ENCODE peak calls at places on chromosomes 1 and 21, in seven cellular contexts. Q is colonic mucosa; V is suprapubic skin; E is CD8-positive, alpha-beta T cell; P is OCI-LY7; K is keratinocyte; J is tibial nerve. D is an unnamed sample. For H3K36me3 and H3K9me3, the result is how much of the 10 kb centered on the place peaks cover.

GRCh38 chr1:25804244-25804963 is 4.4 kb downstream of the SELENON start:
- DNase-seq in Q (no peak), V (no peak), E (no peak), P (no peak), K (no peak), J (no peak), D (no peak)

GRCh38 chr1:244218220-244218619 is 167.1 kb downstream of the ZBTB18 start:
- DNase-seq in Q (no peak), V (no peak), E (no peak), P (no peak), K (no peak), J (no peak), D (no peak)

GRCh38 chr1:1068374-1069060 is 5.6 kb downstream of the RNF223 start:
- DNase-seq in Q (peak), V (no peak), E (peak), P (peak), K (no peak), J (no peak), D (no peak)

GRCh38 chr1:231850786-231851185 is 224.2 kb downstream of the DISC1 start:
- DNase-seq in Q (no peak), V (no peak), E (no peak), P (no peak), K (no peak), J (no peak), D (no peak)

GRCh38 chr1:72170246-72170645 is 112.1 kb downstream of the NEGR1 start:
- DNase-seq in Q (no peak), V (no peak), E (no peak), P (no peak), K (no peak), J (no peak), D (no peak)

GRCh38 chr1:1300352-1300739 is 7.4 kb downstream of the ACAP3 start:
- DNase-seq in Q (no peak), V (no peak), E (no peak), P (no peak), K (no peak), J (no peak), D (no peak)

GRCh38 chr1:236142358-236143103 is at the start of gene GPR137B:
- DNase-seq in Q (peak), V (no peak), E (peak), P (peak), K (no peak), J (peak), D (peak)

GRCh38 chr1:151961795-151962194 is 31.9 kb downstream of the S100A10 start:
- DNase-seq in Q (no peak), V (no peak), E (no peak), P (no peak), K (no peak), J (no peak), D (no peak)

GRCh38 chr21:36717901-36718465 is 19.1 kb downstream of the SIM2 start:
- DNase-seq in Q (no peak), V (no peak), E (no peak), P (no peak), K (no peak), J (no peak), D (no peak)

GRCh38 chr1:98523256-98523655 is 138.3 kb upstream of the SNX7 start:
- DNase-seq in Q (no peak), V (no peak), E (no peak), P (no peak), K (no peak), J (no peak), D (no peak)

GRCh38 chr1:62926681-62927252 is 142.8 kb downstream of the ATG4C start:
- DNase-seq in Q (no peak), V (no peak), E (no peak), P (no peak), K (no peak), J (no peak), D (no peak)

GRCh38 chr21:35284199-35284598 is 235.1 kb upstream of the RUNX1 start:
- DNase-seq in Q (no peak), V (no peak), E (no peak), P (no peak), K (no peak), J (no peak), D (no peak)

GRCh38 chr1:6969106-6969505 is 183.9 kb downstream of the CAMTA1 start:
- DNase-seq in Q (no peak), V (no peak), E (no peak), P (no peak), K (no peak), J (no peak), D (no peak)

GRCh38 chr1:33548721-33549120 is 76.3 kb downstream of the ZSCAN20 start:
- DNase-seq in Q (no peak), V (no peak), E (no peak), P (no peak), K (no peak), J (no peak), D (no peak)

GRCh38 chr1:43569175-43569574 is 38.5 kb downstream of the PTPRF start:
- DNase-seq in Q (no peak), V (no peak), E (no peak), P (no peak), K (no peak), J (no peak), D (no peak)

GRCh38 chr1:93471911-93472310 is 24.0 kb downstream of the FNBP1L start:
- DNase-seq in Q (no peak), V (no peak), E (no peak), P (no peak), K (no peak), J (no peak), D (no peak)

GRCh38 chr1:93471284-93471683 is 23.4 kb downstream of the FNBP1L start:
- DNase-seq in Q (no peak), V (no peak), E (no peak), P (no peak), K (no peak), J (no peak), D (no peak)

GRCh38 chr1:93474291-93474690 is 26.4 kb downstream of the FNBP1L start:
- DNase-seq in Q (no peak), V (no peak), E (no peak), P (no peak), K (no peak), J (no peak), D (no peak)

GRCh38 chr1:93475691-93476090 is 27.8 kb downstream of the FNBP1L start:
- DNase-seq in Q (no peak), V (no peak), E (no peak), P (no peak), K (no peak), J (no peak), D (no peak)
- H3K4me3 ChIP-seq in Q (no peak), V (no peak), E (no peak), P (no peak), K (no peak), J (no peak), D (no peak)

GRCh38 chr1:47280142-47280541 is 33.8 kb downstream of the STIL start:
- DNase-seq in Q (no peak), V (no peak), E (no peak), P (no peak), K (no peak), J (no peak), D (no peak)
- H3K36me3 ChIP-seq in Q (under half), V (under half), E (under half), P (half or more), K (under half), J (under half), D (half or more)

GRCh38 chr1:2865571-2866414 is 64.3 kb upstream of the TTC34 start:
- DNase-seq in Q (no peak), V (no peak), E (no peak), P (no peak), K (no peak), J (no peak), D (no peak)

GRCh38 chr1:2867087-2867425 is 65.6 kb upstream of the TTC34 start:
- DNase-seq in Q (no peak), V (no peak), E (no peak), P (no peak), K (no peak), J (no peak), D (no peak)

GRCh38 chr1:2866415-2867086 is 65.1 kb upstream of the TTC34 start:
- DNase-seq in Q (no peak), V (no peak), E (no peak), P (no peak), K (no peak), J (no peak), D (no peak)

GRCh38 chr1:2868571-2868970 is 67.1 kb upstream of the TTC34 start:
- DNase-seq in Q (no peak), V (no peak), E (no peak), P (no peak), K (no peak), J (no peak), D (no peak)

DNA sequence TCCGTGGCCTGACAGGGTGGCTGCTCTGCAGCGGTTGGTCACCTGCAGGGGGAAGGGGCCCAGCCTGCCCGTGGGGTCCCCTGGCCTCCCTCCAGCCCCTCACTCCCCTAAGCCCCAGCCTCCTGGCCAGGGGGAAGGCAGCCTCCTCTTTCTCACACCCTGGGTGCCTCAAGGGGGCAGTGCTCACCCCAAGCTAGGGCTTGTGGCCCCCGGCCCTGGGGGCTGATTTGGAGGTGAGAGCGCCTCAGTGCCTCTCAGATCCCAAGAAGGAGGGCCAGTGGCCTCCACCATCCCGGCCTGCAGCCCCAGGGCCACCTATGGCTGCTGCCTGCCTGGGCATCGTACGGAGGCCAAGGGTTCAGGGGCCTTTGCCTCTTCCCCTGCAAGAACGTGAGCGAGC is 66.4 kb upstream of the TTC34 start:
- DNase-seq in Q (no peak), V (no peak), E (no peak), P (no peak), K (no peak), J (no peak), D (no peak)
- H3K9me3 ChIP-seq in Q (under half), V (under half), E (under half), P (under half), K (under half), J (under half), D (under half)

DNA sequence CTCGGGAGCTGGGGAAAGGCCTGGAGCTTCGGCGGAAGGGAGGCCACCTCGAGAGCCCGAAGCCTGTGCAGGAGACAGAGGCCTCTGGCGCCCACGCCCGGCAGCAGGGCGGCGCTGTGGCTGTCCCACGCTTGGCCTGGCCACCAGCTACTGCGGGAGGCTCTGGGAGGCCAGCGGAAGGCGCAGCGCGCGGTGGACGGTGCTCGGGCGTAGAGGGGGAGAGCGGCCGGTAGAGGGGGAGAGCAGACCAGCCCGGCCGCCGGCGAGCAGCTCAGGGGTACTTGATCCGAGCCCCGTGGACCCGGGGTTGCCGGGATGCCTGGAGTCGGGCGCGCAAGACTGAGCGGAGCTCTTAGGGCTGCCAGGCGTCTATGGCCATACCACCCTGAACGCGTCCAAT is 2.5 kb upstream of the ZNF678 start:
- DNase-seq in Q (no peak), V (no peak), E (no peak), P (no peak), K (no peak), J (no peak), D (no peak)
- H3K4me3 ChIP-seq in Q (no peak), V (peak), E (no peak), P (no peak), K (no peak), J (peak), D (no peak)

DNA sequence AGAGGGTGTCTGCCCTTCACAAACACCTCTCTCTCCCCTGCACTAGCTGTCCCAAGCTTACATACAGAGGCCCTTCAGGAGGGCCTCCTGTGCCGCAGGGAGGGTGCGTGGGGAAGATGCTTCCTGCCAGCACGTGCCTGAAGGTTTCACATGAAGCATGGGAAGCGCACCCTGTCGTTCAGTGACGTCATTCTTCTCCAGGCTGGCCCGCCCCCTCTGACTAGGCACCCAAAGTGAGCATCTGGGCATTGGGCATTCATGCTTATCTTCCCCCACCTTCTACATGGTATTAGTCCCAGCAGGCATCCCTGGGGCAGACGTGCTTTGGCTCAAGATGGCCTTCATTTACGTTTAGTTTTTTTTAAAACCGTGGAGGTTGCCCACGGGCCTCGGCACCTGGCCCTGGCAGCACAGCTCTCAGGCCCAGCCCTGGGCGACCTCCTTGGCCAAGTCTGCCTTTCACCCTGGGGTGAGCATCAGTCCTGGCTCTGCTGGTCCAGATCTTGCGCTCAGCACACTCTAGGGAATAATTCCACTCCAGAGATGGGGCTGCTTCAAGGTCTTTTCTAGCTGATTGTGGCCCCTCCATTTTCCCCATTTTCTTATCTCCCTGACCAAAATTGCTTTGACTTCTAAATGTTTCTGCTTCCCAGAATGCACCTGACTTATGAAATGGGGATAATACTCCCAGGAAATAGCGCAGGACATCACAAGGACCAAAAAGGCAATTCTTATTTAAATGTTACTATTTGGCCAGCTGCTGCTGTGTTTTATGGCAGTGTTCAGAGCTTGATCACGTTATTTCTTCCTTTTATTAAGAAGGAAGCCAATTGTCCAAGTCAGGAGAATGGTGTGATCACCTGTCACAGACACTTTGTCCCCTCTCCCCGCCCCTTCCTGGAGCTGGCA is 6.1 kb downstream of the NPPA start:
- DNase-seq in Q (no peak), V (no peak), E (no peak), P (peak), K (no peak), J (no peak), D (no peak)
- H3K36me3 ChIP-seq in Q (under half), V (half or more), E (under half), P (half or more), K (under half), J (under half), D (under half)

D was measured in SJSA1.